ENCODE peak calls at places on chromosomes 7 and 10, in six cellular contexts. J, F, L, E, N and Q are unnamed samples.

GRCh38 chr7:51123322-51124021 is 193.1 kb downstream of the COBL start:
- DNase-seq in E (no peak), J (peak), N (peak), L (peak), F (peak), Q (peak)

GRCh38 chr7:130791746-130792145 is 57.7 kb upstream of the KLF14 start:
- DNase-seq in F (no peak), N (no peak), J (no peak), E (no peak), L (no peak), Q (no peak)

GRCh38 chr7:141409911-141410329 is 141.3 kb upstream of the AGK start:
- DNase-seq in L (no peak), N (no peak), E (no peak), J (no peak), F (no peak), Q (no peak)

GRCh38 chr7:150413640-150414081 is 34.5 kb downstream of the ZNF775 start:
- DNase-seq in L (no peak), E (no peak), N (no peak), J (no peak), F (no peak), Q (no peak)

GRCh38 chr10:43045246-43045621 is 31.6 kb upstream of the RET start:
- DNase-seq in L (no peak), J (no peak), E (peak), F (no peak), N (no peak), Q (no peak)

GRCh38 chr10:43140414-43140813 is 2.2 kb downstream of the CSGALNACT2 start:
- DNase-seq in F (peak), L (peak), E (no peak), J (no peak), N (peak), Q (no peak)

GRCh38 chr10:97069576-97070362 is 116.0 kb downstream of the SLIT1 start:
- DNase-seq in N (peak), E (no peak), L (no peak), J (peak), F (peak), Q (peak)

GRCh38 chr10:119643306-119644214 is 7.6 kb upstream of the BAG3 start:
- DNase-seq in F (no peak), L (no peak), N (no peak), J (no peak), E (no peak), Q (no peak)

GRCh38 chr7:36204044-36204663 is 51.1 kb downstream of the EEPD1 start:
- DNase-seq in J (no peak), E (no peak), L (no peak), N (no peak), F (no peak), Q (no peak)

GRCh38 chr7:158110034-158110590 is 477.5 kb downstream of the PTPRN2 start:
- DNase-seq in J (no peak), N (no peak), E (no peak), L (no peak), F (no peak), Q (no peak)

GRCh38 chr7:142782922-142783900 is 12.4 kb downstream of the PRSS2 start:
- DNase-seq in F (peak), N (peak), E (peak), J (peak), L (peak), Q (peak)

GRCh38 chr10:86256690-86257315 is 109.8 kb downstream of the GRID1 start:
- DNase-seq in L (no peak), F (no peak), E (no peak), N (no peak), J (no peak), Q (no peak)

GRCh38 chr7:30549933-30550493 is 44.7 kb upstream of the GARS1 start:
- DNase-seq in L (no peak), N (no peak), E (no peak), J (no peak), F (peak), Q (no peak)

GRCh38 chr7:85186083-85186520 is 754 bp downstream of the SEMA3D start:
- DNase-seq in J (no peak), E (no peak), F (peak), L (no peak), N (no peak), Q (peak)

GRCh38 chr10:92969151-92969550 is 91.4 kb upstream of the CYP26C1 start:
- DNase-seq in J (no peak), F (no peak), N (no peak), L (no peak), E (no peak), Q (no peak)

GRCh38 chr7:151925446-151926335 is 30.6 kb upstream of the GALNTL5 start:
- DNase-seq in E (peak), F (no peak), J (no peak), N (no peak), L (no peak), Q (no peak)

GRCh38 chr7:13989138-13989943 is at the start of gene ETV1:
- DNase-seq in N (peak), F (peak), E (peak), L (no peak), J (no peak), Q (no peak)

GRCh38 chr7:13991791-13992620 is 2.5 kb upstream of the ETV1 start:
- DNase-seq in J (no peak), F (no peak), N (no peak), E (no peak), L (no peak), Q (no peak)

GRCh38 chr7:13990984-13991790 is 1.7 kb upstream of the ETV1 start:
- DNase-seq in E (peak), N (peak), L (peak), F (peak), J (peak), Q (peak)

GRCh38 chr7:13989944-13990295 is 454 bp upstream of the ETV1 start:
- DNase-seq in E (no peak), N (no peak), L (no peak), J (no peak), F (no peak), Q (no peak)

GRCh38 chr7:13990319-13990983 is 985 bp upstream of the ETV1 start:
- DNase-seq in E (peak), J (no peak), F (peak), L (no peak), N (peak), Q (peak)
- H3K4me3 ChIP-seq in E (peak), J (peak), F (peak), L (peak), N (peak), Q (peak)

DNA sequence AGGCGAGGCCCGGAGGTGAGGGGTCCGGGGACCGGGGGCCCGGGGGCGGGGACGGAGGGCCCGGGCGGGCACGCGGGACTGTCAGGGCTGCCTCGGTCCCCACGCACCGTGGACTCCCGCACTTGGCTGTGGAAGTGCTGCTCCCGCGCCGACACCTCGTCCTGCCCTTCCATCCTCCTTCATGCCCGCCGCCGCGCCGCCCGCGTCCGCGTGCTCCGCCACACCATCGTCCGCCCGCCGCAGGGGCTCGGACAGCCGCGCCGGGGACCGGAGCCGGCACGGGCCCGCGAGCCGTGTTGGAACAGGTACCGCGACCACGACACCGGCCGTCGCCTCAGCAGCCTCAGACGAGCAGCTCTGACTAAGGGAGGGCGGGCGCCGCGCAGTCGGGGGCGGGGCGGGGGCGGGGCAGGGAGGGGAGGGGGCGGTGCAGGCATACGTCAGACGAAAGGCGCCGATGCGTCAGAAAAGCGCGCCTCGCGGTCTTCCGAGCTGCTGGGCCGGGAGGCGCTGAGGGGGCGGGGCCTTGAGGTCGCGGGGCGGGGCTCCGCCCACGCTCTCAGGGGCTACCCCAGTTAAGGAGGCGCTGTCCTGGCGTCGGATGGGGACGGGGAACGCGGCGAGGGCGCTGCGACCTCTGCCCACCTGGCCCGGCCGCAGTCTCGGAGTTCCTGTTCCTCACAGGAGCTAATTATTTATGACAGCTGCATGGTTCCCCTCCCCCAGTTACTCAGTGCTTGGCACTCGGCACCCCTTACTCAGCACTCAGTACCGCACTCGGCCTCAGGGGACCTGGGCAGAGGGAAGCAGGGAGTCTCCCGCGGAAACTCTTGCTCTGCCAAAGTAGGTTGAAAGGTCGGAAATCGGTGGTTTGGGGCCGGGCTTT is at the start of gene LMBR1:
- DNase-seq in E (peak), J (peak), F (peak), L (peak), N (peak), Q (peak)
- TF ChIP-seq CTCF in E (peak), J (no peak), F (peak), L (peak), N (peak), Q (peak)

GRCh38 chr10:69576334-69577011 is 3.3 kb upstream of the NEUROG3 start:
- DNase-seq in L (no peak), F (peak), E (no peak), J (no peak), N (peak), Q (no peak)
- H3K4me3 ChIP-seq in L (no peak), F (no peak), E (no peak), J (no peak), N (no peak), Q (no peak)

GRCh38 chr10:137031-137430 is 1.8 kb downstream of the ZMYND11 start:
- DNase-seq in L (no peak), F (peak), N (peak), E (no peak), J (peak), Q (no peak)

GRCh38 chr10:136465-136762 is 1.2 kb downstream of the ZMYND11 start:
- DNase-seq in L (no peak), F (no peak), N (no peak), J (no peak), E (no peak), Q (no peak)

GRCh38 chr10:134743-135600 is at the start of gene ZMYND11:
- DNase-seq in N (no peak), L (no peak), J (no peak), F (peak), E (peak), Q (no peak)

GRCh38 chr10:134205-134742 is 981 bp upstream of the ZMYND11 start:
- DNase-seq in J (no peak), L (no peak), E (peak), N (peak), F (peak), Q (no peak)

DNA sequence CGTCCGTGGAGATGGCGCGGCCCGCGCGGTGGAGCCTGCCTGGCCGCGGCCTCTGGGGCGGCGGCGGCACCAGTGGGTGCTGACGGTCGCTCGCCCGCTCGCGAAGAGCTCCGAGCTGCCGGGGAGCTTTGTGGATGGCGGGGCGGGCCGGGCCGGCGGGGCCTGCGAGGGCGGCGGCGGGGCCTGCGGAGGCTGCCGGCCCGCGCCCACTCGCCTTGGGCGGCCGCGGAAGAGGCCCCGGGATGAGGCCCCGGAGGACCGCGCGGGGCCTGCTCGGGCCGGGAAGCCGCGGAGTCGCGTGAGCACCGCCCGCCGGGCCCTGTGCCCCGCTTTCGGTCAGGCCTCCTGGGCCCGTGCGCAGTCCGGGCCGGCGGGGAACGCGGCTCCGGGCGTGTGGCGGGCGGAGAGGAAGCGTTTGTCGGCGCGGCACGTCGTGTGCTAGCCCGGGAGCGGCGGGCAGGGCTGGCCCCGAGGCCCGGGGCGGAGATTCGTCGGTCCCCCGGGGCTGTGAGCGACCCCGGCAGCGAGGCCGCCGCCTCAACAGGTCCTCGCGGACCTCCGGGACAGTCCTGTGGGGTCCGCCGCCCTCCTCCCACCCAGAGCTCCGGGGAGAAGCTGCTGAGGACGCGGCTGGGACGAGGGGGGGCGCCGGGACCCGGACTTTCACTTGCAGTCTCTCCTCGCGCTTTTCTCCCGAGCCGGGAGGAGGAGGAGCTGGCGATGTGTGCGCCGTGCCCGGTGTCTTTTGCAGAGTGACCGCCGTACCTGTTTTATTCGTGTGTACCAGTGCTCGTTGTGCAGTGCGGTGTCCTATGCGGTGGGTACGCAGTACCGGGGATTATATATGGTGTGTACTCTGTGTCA is 578 bp downstream of the ZMYND11 start:
- DNase-seq in L (no peak), N (no peak), J (no peak), E (peak), F (peak), Q (no peak)
- TF ChIP-seq CTCF in L (no peak), N (no peak), J (no peak), E (no peak), F (no peak), Q (no peak)

GRCh38 chr10:30182191-30183075 is 123.0 kb upstream of the JCAD start:
- DNase-seq in L (peak), N (peak), J (no peak), E (no peak), F (peak), Q (peak)
- H3K4me3 ChIP-seq in L (no peak), N (no peak), J (no peak), E (no peak), F (no peak), Q (peak)

DNA sequence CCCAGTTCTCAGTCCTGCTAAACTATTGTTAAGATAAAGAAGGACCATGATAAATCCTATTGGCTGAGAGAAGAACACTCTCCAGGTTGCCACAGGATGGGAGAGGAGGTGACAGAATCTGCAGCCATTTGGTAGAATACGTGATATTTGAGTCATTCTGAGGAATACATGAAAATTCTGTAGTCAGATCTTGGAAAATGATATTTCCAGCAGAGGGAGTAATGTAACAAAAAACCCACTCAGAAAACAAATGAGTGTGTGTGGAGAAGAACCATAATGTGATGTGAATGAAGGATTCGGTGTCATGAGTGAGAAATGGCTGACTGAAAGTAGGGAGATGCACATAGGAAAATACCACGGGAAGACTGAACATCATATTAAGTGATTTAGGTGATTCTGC is 128.5 kb upstream of the PFKP start:
- DNase-seq in F (no peak), J (no peak), E (no peak), N (no peak), L (no peak), Q (no peak)
- TF ChIP-seq CTCF in F (no peak), J (peak), E (peak), N (no peak), L (no peak), Q (no peak)

GRCh38 chr10:34627741-34628140 is 187.4 kb downstream of the PARD3 start:
- DNase-seq in N (no peak), F (no peak), L (no peak), E (no peak), J (no peak), Q (no peak)

GRCh38 chr10:34628174-34628802 is 186.8 kb downstream of the PARD3 start:
- DNase-seq in L (no peak), N (no peak), E (peak), F (no peak), J (no peak), Q (no peak)

GRCh38 chr10:34627331-34627730 is 187.8 kb downstream of the PARD3 start:
- DNase-seq in N (no peak), L (no peak), E (no peak), J (no peak), F (no peak), Q (no peak)

GRCh38 chr10:34624323-34625153 is 190.6 kb downstream of the PARD3 start:
- DNase-seq in J (no peak), N (no peak), E (no peak), F (no peak), L (no peak), Q (no peak)

DNA sequence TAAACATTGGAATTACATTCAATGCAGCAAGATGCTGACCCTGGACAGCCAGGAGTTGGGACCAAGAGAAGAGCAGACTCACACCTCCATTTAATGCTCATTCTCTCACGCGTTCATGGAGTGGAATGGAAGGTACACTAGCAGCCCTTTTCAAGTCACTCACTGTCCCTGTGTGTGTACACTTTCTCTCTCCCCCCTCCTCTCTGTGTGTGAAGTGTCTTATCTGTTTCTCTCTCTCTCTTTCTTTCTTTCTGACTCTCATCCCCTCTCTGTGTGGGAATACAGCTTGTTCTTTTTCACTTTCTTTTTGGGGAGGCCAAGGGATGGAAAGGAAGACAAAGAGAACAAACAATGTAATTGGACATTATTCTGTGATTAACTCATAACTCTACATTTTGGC is 188.9 kb downstream of the PARD3 start:
- DNase-seq in J (no peak), E (no peak), L (no peak), F (no peak), N (no peak), Q (no peak)
- H3K4me3 ChIP-seq in J (no peak), E (no peak), L (no peak), F (no peak), N (no peak), Q (no peak)

GRCh38 chr10:55500931-55501559 is 700.0 kb upstream of the PCDH15 start:
- DNase-seq in J (no peak), N (no peak), L (peak), F (peak), E (no peak), Q (peak)
- TF ChIP-seq CTCF in J (no peak), N (peak), L (peak), F (peak), E (peak), Q (peak)